ENCODE peak calls at places on chromosomes 2 and 18, in eight cellular contexts. One of them, this sample, is unnamed.

GRCh38 chr2:1618191-1618961 is 125.9 kb downstream of the PXDN start:
- DNase-seq in astrocyte of the spinal cord: no peak
- DNase-seq in cardiac muscle cell: no peak
- DNase-seq in NCI-H1417: no peak
- DNase-seq in AG04450: no peak
- DNase-seq in NCI-H1092 treated with DMSO at 0.1 percent for 48 hours: no peak
- DNase-seq in B cell: no peak
- DNase-seq in epithelial cell of esophagus: no peak
- DNase-seq in this sample: no peak

GRCh38 chr2:25341753-25342371 is at the start of gene DNMT3A:
- DNase-seq in epithelial cell of esophagus: peak
- DNase-seq in cardiac muscle cell: peak
- DNase-seq in NCI-H1417: peak
- DNase-seq in AG04450: peak
- DNase-seq in NCI-H1092 treated with DMSO at 0.1 percent for 48 hours: peak
- DNase-seq in astrocyte of the spinal cord: peak
- DNase-seq in B cell: peak
- DNase-seq in this sample: peak

GRCh38 chr2:121297217-121297830 is 12.3 kb upstream of the TFCP2L1 start:
- DNase-seq in epithelial cell of esophagus: peak
- DNase-seq in B cell: no peak
- DNase-seq in NCI-H1092 treated with DMSO at 0.1 percent for 48 hours: peak
- DNase-seq in astrocyte of the spinal cord: peak
- DNase-seq in NCI-H1417: peak
- DNase-seq in AG04450: no peak
- DNase-seq in cardiac muscle cell: peak
- DNase-seq in this sample: peak

GRCh38 chr2:8296340-8296739 is 385.5 kb upstream of the ID2 start:
- DNase-seq in epithelial cell of esophagus: no peak
- DNase-seq in NCI-H1417: no peak
- DNase-seq in astrocyte of the spinal cord: no peak
- DNase-seq in NCI-H1092 treated with DMSO at 0.1 percent for 48 hours: no peak
- DNase-seq in B cell: no peak
- DNase-seq in AG04450: no peak
- DNase-seq in cardiac muscle cell: no peak
- DNase-seq in this sample: no peak

GRCh38 chr18:49135871-49136270 is 185.1 kb upstream of the SMAD7 start:
- DNase-seq in cardiac muscle cell: no peak
- DNase-seq in B cell: no peak
- DNase-seq in NCI-H1417: peak
- DNase-seq in NCI-H1092 treated with DMSO at 0.1 percent for 48 hours: no peak
- DNase-seq in astrocyte of the spinal cord: peak
- DNase-seq in epithelial cell of esophagus: peak
- DNase-seq in AG04450: no peak
- DNase-seq in this sample: no peak

GRCh38 chr2:96832401-96832750 is 11.4 kb downstream of the ANKRD23 start:
- DNase-seq in epithelial cell of esophagus: no peak
- DNase-seq in AG04450: no peak
- DNase-seq in astrocyte of the spinal cord: no peak
- DNase-seq in B cell: no peak
- DNase-seq in NCI-H1092 treated with DMSO at 0.1 percent for 48 hours: no peak
- DNase-seq in cardiac muscle cell: no peak
- DNase-seq in NCI-H1417: no peak
- DNase-seq in this sample: no peak

GRCh38 chr18:51028201-51028805 is 1.7 kb upstream of the SMAD4 start:
- DNase-seq in epithelial cell of esophagus: peak
- DNase-seq in B cell: peak
- DNase-seq in AG04450: no peak
- DNase-seq in NCI-H1417: peak
- DNase-seq in NCI-H1092 treated with DMSO at 0.1 percent for 48 hours: no peak
- DNase-seq in astrocyte of the spinal cord: peak
- DNase-seq in cardiac muscle cell: no peak
- DNase-seq in this sample: peak

GRCh38 chr2:183608747-183609146 is 484.5 kb downstream of the NUP35 start:
- DNase-seq in B cell: no peak
- DNase-seq in cardiac muscle cell: no peak
- DNase-seq in astrocyte of the spinal cord: no peak
- DNase-seq in epithelial cell of esophagus: no peak
- DNase-seq in NCI-H1417: no peak
- DNase-seq in NCI-H1092 treated with DMSO at 0.1 percent for 48 hours: no peak
- DNase-seq in AG04450: no peak
- DNase-seq in this sample: no peak

GRCh38 chr2:177118636-177119035 is 94.0 kb upstream of the HNRNPA3 start:
- DNase-seq in epithelial cell of esophagus: peak
- DNase-seq in cardiac muscle cell: no peak
- DNase-seq in AG04450: no peak
- DNase-seq in B cell: no peak
- DNase-seq in NCI-H1417: peak
- DNase-seq in NCI-H1092 treated with DMSO at 0.1 percent for 48 hours: no peak
- DNase-seq in astrocyte of the spinal cord: no peak
- DNase-seq in this sample: no peak

GRCh38 chr2:234355052-234355720 is 141.7 kb downstream of the ARL4C start:
- DNase-seq in epithelial cell of esophagus: no peak
- DNase-seq in AG04450: no peak
- DNase-seq in cardiac muscle cell: peak
- DNase-seq in NCI-H1092 treated with DMSO at 0.1 percent for 48 hours: no peak
- DNase-seq in astrocyte of the spinal cord: no peak
- DNase-seq in B cell: peak
- DNase-seq in NCI-H1417: peak
- DNase-seq in this sample: no peak

GRCh38 chr2:69917854-69918253 is 2.9 kb downstream of the MXD1 start:
- DNase-seq in AG04450: peak
- DNase-seq in NCI-H1417: no peak
- DNase-seq in astrocyte of the spinal cord: peak
- DNase-seq in cardiac muscle cell: no peak
- DNase-seq in epithelial cell of esophagus: peak
- DNase-seq in B cell: no peak
- DNase-seq in NCI-H1092 treated with DMSO at 0.1 percent for 48 hours: no peak
- DNase-seq in this sample: no peak

GRCh38 chr2:142100139-142100873 is 30.5 kb downstream of the LRP1B start:
- DNase-seq in astrocyte of the spinal cord: no peak
- DNase-seq in NCI-H1417: no peak
- DNase-seq in AG04450: no peak
- DNase-seq in epithelial cell of esophagus: peak
- DNase-seq in cardiac muscle cell: no peak
- DNase-seq in B cell: no peak
- DNase-seq in NCI-H1092 treated with DMSO at 0.1 percent for 48 hours: no peak
- DNase-seq in this sample: no peak

GRCh38 chr2:202842690-202843089 is 28.9 kb downstream of the ICA1L start:
- DNase-seq in astrocyte of the spinal cord: no peak
- DNase-seq in NCI-H1417: no peak
- DNase-seq in AG04450: no peak
- DNase-seq in cardiac muscle cell: no peak
- DNase-seq in B cell: no peak
- DNase-seq in epithelial cell of esophagus: no peak
- DNase-seq in NCI-H1092 treated with DMSO at 0.1 percent for 48 hours: no peak
- DNase-seq in this sample: no peak

GRCh38 chr2:33033524-33034150 is 86.9 kb downstream of the LTBP1 start:
- DNase-seq in cardiac muscle cell: peak
- DNase-seq in NCI-H1417: peak
- DNase-seq in AG04450: peak
- DNase-seq in NCI-H1092 treated with DMSO at 0.1 percent for 48 hours: peak
- DNase-seq in B cell: no peak
- DNase-seq in astrocyte of the spinal cord: peak
- DNase-seq in epithelial cell of esophagus: peak
- DNase-seq in this sample: peak

GRCh38 chr2:11637546-11637945 is 32.4 kb downstream of the NTSR2 start:
- DNase-seq in NCI-H1417: no peak
- DNase-seq in B cell: no peak
- DNase-seq in NCI-H1092 treated with DMSO at 0.1 percent for 48 hours: no peak
- DNase-seq in AG04450: no peak
- DNase-seq in cardiac muscle cell: no peak
- DNase-seq in astrocyte of the spinal cord: no peak
- DNase-seq in epithelial cell of esophagus: no peak
- DNase-seq in this sample: no peak

GRCh38 chr2:18299423-18300212 is 260.8 kb downstream of the RDH14 start:
- DNase-seq in cardiac muscle cell: peak
- DNase-seq in astrocyte of the spinal cord: peak
- DNase-seq in epithelial cell of esophagus: peak
- DNase-seq in AG04450: peak
- DNase-seq in NCI-H1092 treated with DMSO at 0.1 percent for 48 hours: no peak
- DNase-seq in NCI-H1417: no peak
- DNase-seq in B cell: no peak
- DNase-seq in this sample: no peak

GRCh38 chr2:239800785-239801184 is 224.4 kb downstream of the NDUFA10 start:
- DNase-seq in AG04450: no peak
- DNase-seq in NCI-H1092 treated with DMSO at 0.1 percent for 48 hours: no peak
- DNase-seq in astrocyte of the spinal cord: no peak
- DNase-seq in B cell: no peak
- DNase-seq in epithelial cell of esophagus: no peak
- DNase-seq in NCI-H1417: no peak
- DNase-seq in cardiac muscle cell: no peak
- DNase-seq in this sample: no peak

GRCh38 chr2:228131833-228132232 is 49.7 kb downstream of the SPHKAP start:
- DNase-seq in NCI-H1417: no peak
- DNase-seq in astrocyte of the spinal cord: no peak
- DNase-seq in cardiac muscle cell: no peak
- DNase-seq in AG04450: no peak
- DNase-seq in epithelial cell of esophagus: no peak
- DNase-seq in B cell: no peak
- DNase-seq in NCI-H1092 treated with DMSO at 0.1 percent for 48 hours: no peak
- DNase-seq in this sample: no peak

GRCh38 chr2:25204190-25204838 is 35.9 kb upstream of the POMC start:
- DNase-seq in astrocyte of the spinal cord: no peak
- DNase-seq in NCI-H1092 treated with DMSO at 0.1 percent for 48 hours: no peak
- DNase-seq in B cell: peak
- DNase-seq in cardiac muscle cell: no peak
- DNase-seq in NCI-H1417: no peak
- DNase-seq in AG04450: no peak
- DNase-seq in epithelial cell of esophagus: no peak
- DNase-seq in this sample: peak

GRCh38 chr18:74407888-74408287 is 49.2 kb downstream of the DIPK1C start:
- DNase-seq in NCI-H1417: no peak
- DNase-seq in cardiac muscle cell: no peak
- DNase-seq in epithelial cell of esophagus: no peak
- DNase-seq in astrocyte of the spinal cord: no peak
- DNase-seq in AG04450: no peak
- DNase-seq in NCI-H1092 treated with DMSO at 0.1 percent for 48 hours: no peak
- DNase-seq in B cell: peak
- DNase-seq in this sample: peak

GRCh38 chr2:156329031-156329921 is 3.2 kb downstream of the NR4A2 start:
- DNase-seq in NCI-H1092 treated with DMSO at 0.1 percent for 48 hours: no peak
- DNase-seq in astrocyte of the spinal cord: no peak
- DNase-seq in B cell: peak
- DNase-seq in NCI-H1417: no peak
- DNase-seq in epithelial cell of esophagus: no peak
- DNase-seq in cardiac muscle cell: peak
- DNase-seq in AG04450: no peak
- DNase-seq in this sample: peak

GRCh38 chr2:64592994-64593655 is 60.6 kb downstream of the SERTAD2 start:
- DNase-seq in cardiac muscle cell: no peak
- DNase-seq in epithelial cell of esophagus: no peak
- DNase-seq in NCI-H1092 treated with DMSO at 0.1 percent for 48 hours: no peak
- DNase-seq in NCI-H1417: no peak
- DNase-seq in astrocyte of the spinal cord: no peak
- DNase-seq in B cell: no peak
- DNase-seq in AG04450: no peak
- DNase-seq in this sample: no peak

GRCh38 chr2:238986491-238987351 is 138.8 kb downstream of the TWIST2 start:
- DNase-seq in AG04450: no peak
- DNase-seq in NCI-H1092 treated with DMSO at 0.1 percent for 48 hours: no peak
- DNase-seq in epithelial cell of esophagus: no peak
- DNase-seq in cardiac muscle cell: no peak
- DNase-seq in B cell: no peak
- DNase-seq in NCI-H1417: no peak
- DNase-seq in astrocyte of the spinal cord: no peak
- DNase-seq in this sample: no peak

GRCh38 chr18:62586148-62586774 is 63.4 kb downstream of the ZCCHC2 start:
- DNase-seq in NCI-H1092 treated with DMSO at 0.1 percent for 48 hours: peak
- DNase-seq in cardiac muscle cell: peak
- DNase-seq in epithelial cell of esophagus: peak
- DNase-seq in AG04450: peak
- DNase-seq in B cell: peak
- DNase-seq in astrocyte of the spinal cord: peak
- DNase-seq in NCI-H1417: peak
- DNase-seq in this sample: peak

GRCh38 chr2:233084488-233084887 is 24.3 kb downstream of the INPP5D start:
- DNase-seq in AG04450: no peak
- DNase-seq in epithelial cell of esophagus: peak
- DNase-seq in NCI-H1417: no peak
- DNase-seq in cardiac muscle cell: no peak
- DNase-seq in NCI-H1092 treated with DMSO at 0.1 percent for 48 hours: no peak
- DNase-seq in B cell: peak
- DNase-seq in astrocyte of the spinal cord: no peak
- DNase-seq in this sample: no peak

GRCh38 chr2:214816135-214816534 is 6.7 kb upstream of the BARD1 start:
- DNase-seq in cardiac muscle cell: no peak
- DNase-seq in NCI-H1092 treated with DMSO at 0.1 percent for 48 hours: no peak
- DNase-seq in B cell: no peak
- DNase-seq in NCI-H1417: no peak
- DNase-seq in AG04450: no peak
- DNase-seq in epithelial cell of esophagus: no peak
- DNase-seq in astrocyte of the spinal cord: no peak
- DNase-seq in this sample: no peak

GRCh38 chr2:37282746-37283145 is 41.9 kb downstream of the PRKD3 start:
- DNase-seq in epithelial cell of esophagus: no peak
- DNase-seq in B cell: no peak
- DNase-seq in astrocyte of the spinal cord: no peak
- DNase-seq in NCI-H1092 treated with DMSO at 0.1 percent for 48 hours: no peak
- DNase-seq in cardiac muscle cell: no peak
- DNase-seq in AG04450: no peak
- DNase-seq in NCI-H1417: no peak
- DNase-seq in this sample: no peak

GRCh38 chr2:171895781-171896180 is 1.7 kb upstream of the SLC25A12 start:
- DNase-seq in cardiac muscle cell: no peak
- DNase-seq in B cell: no peak
- DNase-seq in astrocyte of the spinal cord: no peak
- DNase-seq in NCI-H1092 treated with DMSO at 0.1 percent for 48 hours: no peak
- DNase-seq in epithelial cell of esophagus: no peak
- DNase-seq in NCI-H1417: no peak
- DNase-seq in AG04450: no peak
- DNase-seq in this sample: no peak

GRCh38 chr2:195486520-195486919 is 170.5 kb upstream of the SLC39A10 start:
- DNase-seq in cardiac muscle cell: no peak
- DNase-seq in NCI-H1092 treated with DMSO at 0.1 percent for 48 hours: no peak
- DNase-seq in AG04450: no peak
- DNase-seq in astrocyte of the spinal cord: peak
- DNase-seq in B cell: no peak
- DNase-seq in NCI-H1417: no peak
- DNase-seq in epithelial cell of esophagus: no peak
- DNase-seq in this sample: no peak

GRCh38 chr2:149077861-149078260 is 39.4 kb downstream of the LYPD6B start:
- DNase-seq in NCI-H1417: no peak
- DNase-seq in NCI-H1092 treated with DMSO at 0.1 percent for 48 hours: no peak
- DNase-seq in cardiac muscle cell: no peak
- DNase-seq in astrocyte of the spinal cord: no peak
- DNase-seq in epithelial cell of esophagus: no peak
- DNase-seq in AG04450: no peak
- DNase-seq in B cell: no peak
- DNase-seq in this sample: no peak

GRCh38 chr2:16200791-16201190 is 260.4 kb downstream of the MYCN start:
- DNase-seq in B cell: no peak
- DNase-seq in NCI-H1092 treated with DMSO at 0.1 percent for 48 hours: no peak
- DNase-seq in NCI-H1417: no peak
- DNase-seq in AG04450: no peak
- DNase-seq in astrocyte of the spinal cord: no peak
- DNase-seq in epithelial cell of esophagus: no peak
- DNase-seq in cardiac muscle cell: no peak
- DNase-seq in this sample: no peak

GRCh38 chr2:20199381-20200270 is 25.3 kb downstream of the SDC1 start:
- DNase-seq in B cell: no peak
- DNase-seq in epithelial cell of esophagus: peak
- DNase-seq in NCI-H1092 treated with DMSO at 0.1 percent for 48 hours: no peak
- DNase-seq in NCI-H1417: no peak
- DNase-seq in astrocyte of the spinal cord: no peak
- DNase-seq in AG04450: no peak
- DNase-seq in cardiac muscle cell: no peak
- DNase-seq in this sample: no peak

This sample was measured in GM13977.